ENCODE peak calls at places on chromosomes 3 and 15, in six cellular contexts. D is left ventricle myocardium inferior, U is mucosa of descending colon, F is cardiac fibroblast, O is BJ, W is A549. E is an unnamed sample.

GRCh38 chr3:156820687-156821070 is 5.5 kb upstream of the LEKR1 start:
- DNase-seq in D (no peak), U (no peak), F (no peak), O (no peak), W (no peak), E (no peak)

GRCh38 chr15:76565366-76565765 is 228.8 kb downstream of the ISL2 start:
- DNase-seq in D (no peak), U (no peak), F (no peak), O (no peak), W (no peak), E (no peak)

GRCh38 chr3:23601020-23601822 is 204.5 kb upstream of the UBE2E1 start:
- DNase-seq in D (no peak), U (no peak), F (peak), O (no peak), W (no peak), E (no peak)

GRCh38 chr3:8768364-8769087 is 887 bp downstream of the OXTR start:
- DNase-seq in D (no peak), U (no peak), F (no peak), O (no peak), W (no peak), E (no peak)

GRCh38 chr3:43960448-43960840 is 269.7 kb downstream of the ABHD5 start:
- DNase-seq in D (no peak), U (no peak), F (no peak), O (no peak), W (peak), E (peak)

GRCh38 chr3:129651316-129652202 is 45.1 kb upstream of the PLXND1 start:
- DNase-seq in D (no peak), U (no peak), F (peak), O (peak), W (peak), E (no peak)

GRCh38 chr3:107394502-107394901 is 17.3 kb downstream of the CCDC54 start:
- DNase-seq in D (no peak), U (no peak), F (no peak), O (no peak), W (no peak), E (no peak)

GRCh38 chr3:53426918-53427317 is 67.5 kb upstream of the CACNA1D start:
- DNase-seq in D (no peak), U (no peak), F (no peak), O (no peak), W (peak), E (no peak)

GRCh38 chr3:16639806-16640205 is 34.6 kb upstream of the DAZL start:
- DNase-seq in D (no peak), U (no peak), F (no peak), O (no peak), W (no peak), E (no peak)

GRCh38 chr3:161475905-161476304 is 20.7 kb upstream of the OTOL1 start:
- DNase-seq in D (no peak), U (no peak), F (no peak), O (no peak), W (peak), E (no peak)

GRCh38 chr3:43161684-43162512 is 56.0 kb upstream of the POMGNT2 start:
- DNase-seq in D (no peak), U (no peak), F (peak), O (peak), W (peak), E (peak)

GRCh38 chr3:145857956-145858355 is 303.0 kb downstream of the PLOD2 start:
- DNase-seq in D (no peak), U (no peak), F (no peak), O (no peak), W (peak), E (no peak)

GRCh38 chr3:124927454-124928079 is 7.0 kb downstream of the MUC13 start:
- DNase-seq in D (no peak), U (no peak), F (no peak), O (no peak), W (no peak), E (no peak)

GRCh38 chr15:89652131-89652530 is 3.1 kb downstream of the KIF7 start:
- DNase-seq in D (no peak), U (no peak), F (no peak), O (no peak), W (no peak), E (no peak)

GRCh38 chr3:184672335-184672734 is 39.5 kb downstream of the MAGEF1 start:
- DNase-seq in D (no peak), U (no peak), F (no peak), O (no peak), W (no peak), E (no peak)

GRCh38 chr3:127674793-127675189 is 2.0 kb downstream of the ABTB1 start:
- DNase-seq in D (peak), U (peak), F (no peak), O (no peak), W (no peak), E (no peak)

GRCh38 chr3:181459516-181459915 is 252.2 kb upstream of the SOX2 start:
- DNase-seq in D (no peak), U (no peak), F (no peak), O (no peak), W (no peak), E (no peak)

GRCh38 chr3:171176244-171176925 is 149.9 kb upstream of the SLC2A2 start:
- DNase-seq in D (no peak), U (peak), F (no peak), O (no peak), W (no peak), E (no peak)

GRCh38 chr15:80550910-80551265 is 144.2 kb upstream of the ABHD17C start:
- DNase-seq in D (no peak), U (no peak), F (peak), O (no peak), W (no peak), E (no peak)

GRCh38 chr3:18645603-18646002 is 220.5 kb upstream of the SATB1 start:
- DNase-seq in D (no peak), U (no peak), F (no peak), O (no peak), W (no peak), E (no peak)

DNA sequence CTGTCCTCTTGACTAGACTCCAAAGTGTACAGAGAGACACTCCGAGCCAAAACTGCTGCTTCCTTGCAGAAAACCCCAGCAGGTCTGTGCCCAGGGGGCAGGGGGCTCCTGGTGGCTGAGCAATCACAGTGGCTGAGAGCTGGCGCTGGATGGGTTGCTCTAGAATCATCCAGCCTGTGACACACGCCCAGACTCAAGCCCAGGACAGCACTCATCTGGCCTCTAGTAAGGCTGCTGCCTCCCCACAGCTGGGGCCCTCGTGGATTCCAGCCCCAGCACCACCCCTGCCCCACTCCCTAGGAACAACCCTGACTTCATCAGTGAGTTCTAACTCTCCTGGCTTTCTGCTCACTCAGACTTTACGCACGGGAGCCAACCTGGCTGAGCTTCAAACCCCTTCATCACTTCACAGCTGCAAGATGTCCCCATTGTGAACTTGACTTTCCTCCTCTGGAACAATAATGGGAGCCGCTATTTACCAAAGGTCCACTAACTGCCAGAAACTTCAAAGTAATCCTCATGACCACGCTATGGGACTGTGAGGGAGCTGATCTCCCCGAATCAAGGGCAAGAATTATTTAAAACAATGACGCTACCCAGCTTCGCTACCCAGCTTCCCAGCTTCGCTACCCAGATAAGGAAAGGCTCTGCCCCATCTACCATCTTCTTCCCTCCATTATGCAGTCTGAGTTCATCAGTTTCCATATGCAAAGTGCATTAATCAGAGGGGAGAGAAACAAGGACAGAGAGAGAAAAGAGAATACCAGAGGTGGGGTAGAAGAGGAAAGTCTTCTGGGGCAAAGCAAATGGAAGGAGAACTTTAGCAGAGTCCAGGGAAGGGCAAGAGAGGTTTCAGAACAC is 70.8 kb upstream of the SPATA12 start:
- DNase-seq in D (peak), U (peak), F (peak), O (no peak), W (no peak), E (no peak)
- H3K4me3 ChIP-seq in D (peak), U (no peak), F (no peak), O (no peak), W (no peak), E (no peak)

DNA sequence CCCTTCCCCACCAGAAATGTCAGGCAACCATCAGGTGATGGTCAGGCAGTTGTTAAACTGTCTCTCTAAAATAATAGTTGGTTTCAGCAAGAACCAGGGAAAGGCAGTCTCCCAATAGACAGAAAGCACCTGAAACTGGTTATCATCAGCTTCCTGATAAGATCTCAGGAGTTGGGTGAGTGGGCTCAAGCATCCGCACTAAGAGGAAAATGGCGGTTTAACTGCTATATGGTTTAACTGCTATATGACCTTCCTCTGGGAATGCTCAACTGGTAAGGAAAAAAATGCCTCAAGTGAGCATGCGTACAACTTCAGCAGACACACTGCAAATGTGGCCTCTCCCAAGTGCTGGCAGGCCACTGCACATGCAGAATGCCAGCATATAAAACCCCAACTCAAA is 240.8 kb upstream of the CMC1 start:
- DNase-seq in D (no peak), U (no peak), F (no peak), O (no peak), W (no peak), E (no peak)
- H3K4me3 ChIP-seq in D (no peak), U (no peak), F (no peak), O (no peak), W (no peak), E (no peak)

DNA sequence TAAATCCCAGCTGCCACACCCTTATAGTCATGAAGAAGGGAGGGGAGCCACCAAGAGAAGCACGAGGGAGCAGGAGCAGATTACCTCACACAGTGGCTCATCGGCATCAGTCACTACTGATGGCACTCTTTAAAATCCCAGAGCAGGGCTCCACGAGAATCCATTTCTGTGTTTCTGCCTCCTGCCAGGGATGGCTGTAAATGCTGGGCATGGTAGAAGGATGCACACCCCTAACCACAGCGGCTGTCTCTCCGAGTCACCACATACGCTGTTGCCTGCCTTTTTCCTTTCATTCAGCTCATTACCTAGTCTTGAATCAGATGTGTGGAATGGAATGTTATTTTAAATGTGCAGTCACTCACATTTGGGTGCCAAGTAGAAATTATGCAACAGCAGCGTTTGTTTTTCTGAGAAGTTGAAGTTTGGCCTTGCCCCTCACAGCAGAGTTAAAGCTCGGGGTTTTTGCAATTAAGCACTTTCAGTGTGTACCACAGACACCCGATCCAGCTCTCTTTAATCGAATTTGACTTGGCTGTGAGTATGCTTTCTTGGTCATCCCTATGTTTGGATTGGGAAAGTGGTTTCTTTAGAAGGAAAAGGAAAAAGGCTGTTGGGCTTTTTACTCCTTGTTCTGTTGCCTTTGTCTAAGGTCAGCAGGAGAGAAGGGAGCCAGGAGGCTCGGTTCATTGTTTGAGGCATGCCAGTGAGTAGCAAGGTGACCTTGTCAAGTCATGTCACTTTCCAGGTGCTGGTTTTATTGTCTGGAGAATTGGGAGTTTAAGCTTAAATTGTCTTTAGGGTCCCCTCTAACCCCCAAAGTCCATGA is 284.2 kb upstream of the TPM1 start:
- DNase-seq in D (no peak), U (no peak), F (peak), O (peak), W (peak), E (no peak)
- H3K4me3 ChIP-seq in D (no peak), U (no peak), F (no peak), O (no peak), W (no peak), E (no peak)

DNA sequence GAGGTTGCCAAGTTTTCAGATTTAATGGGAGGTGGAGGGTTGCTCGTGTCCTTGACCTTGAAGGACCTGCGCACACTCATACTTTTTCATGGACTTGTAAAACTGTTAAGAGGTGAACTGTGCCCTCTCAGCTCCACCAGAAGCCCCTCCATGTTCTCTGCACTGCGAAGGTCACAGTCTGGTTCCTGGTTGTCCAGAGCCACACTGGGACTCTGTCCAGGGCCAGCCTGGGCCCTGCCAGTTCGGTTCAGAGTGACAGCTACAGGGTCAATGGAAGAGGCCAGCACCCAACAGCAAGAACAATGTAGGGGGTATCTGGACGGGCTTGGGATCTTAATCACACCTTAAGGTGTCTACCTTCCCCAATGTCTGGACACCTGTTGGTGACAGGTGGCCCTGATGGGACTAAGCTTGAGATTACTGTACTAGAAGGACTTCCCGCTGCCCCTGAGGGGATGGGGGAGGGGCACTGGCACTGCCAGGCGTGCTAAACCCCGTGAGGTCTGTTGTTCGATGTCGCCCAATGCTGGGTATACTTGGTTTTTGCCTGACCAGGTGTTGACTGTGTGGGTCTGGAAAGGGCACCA is 34.7 kb downstream of the GRK7 start:
- DNase-seq in D (no peak), U (no peak), F (no peak), O (no peak), W (no peak), E (no peak)
- H3K4me3 ChIP-seq in D (peak), U (no peak), F (peak), O (no peak), W (no peak), E (peak)

E was measured in Jurkat, Clone E6-1.